ENCODE peak calls at places on chromosomes 4 and X, in ten cellular contexts. L is HepG2, U is WTC11, X is GM12878, Z is A549, O is K562, Y is HCT116, J is SK-N-SH, P is endothelial cell of umbilical vein, W is H1. A is an unnamed sample.

GRCh38 chr4:39464886-39465501 is 6.1 kb downstream of the LIAS start:
- DNase-seq in L (no peak), U (no peak), X (no peak), Z (peak), O (peak), Y (peak), J (peak), P (peak), W (no peak), A (peak)

GRCh38 chrX:68462197-68462596 is 28.9 kb upstream of the OPHN1 start:
- DNase-seq in L (no peak), U (no peak), X (no peak), Z (no peak), O (peak), Y (no peak), J (no peak), P (peak), W (no peak), A (no peak)

GRCh38 chr4:148284526-148285193 is 157.6 kb downstream of the NR3C2 start:
- DNase-seq in L (no peak), U (no peak), X (no peak), Z (no peak), O (no peak), Y (no peak), J (peak), P (peak), W (no peak), A (no peak)

GRCh38 chr4:154686838-154687237 is 57.0 kb upstream of the LRAT start:
- DNase-seq in L (no peak), U (no peak), X (no peak), Z (no peak), O (no peak), Y (no peak), J (no peak), P (no peak), W (no peak), A (no peak)

GRCh38 chr4:157096439-157096838 is 20.5 kb downstream of the GLRB start:
- DNase-seq in L (no peak), U (no peak), X (no peak), Z (no peak), O (no peak), Y (no peak), J (no peak), P (peak), W (no peak), A (no peak)

GRCh38 chr4:93748943-93749342 is 79.6 kb upstream of the ATOH1 start:
- DNase-seq in L (no peak), U (no peak), X (peak), Z (no peak), O (no peak), Y (no peak), J (no peak), P (no peak), W (no peak), A (no peak)

GRCh38 chr4:139214039-139214534 is 37.1 kb upstream of the ELF2 start:
- DNase-seq in L (peak), U (peak), X (peak), Z (no peak), O (peak), Y (no peak), J (no peak), P (no peak), W (no peak), A (peak)

GRCh38 chrX:114097411-114097810 is 486.5 kb upstream of the HTR2C start:
- DNase-seq in L (no peak), U (no peak), X (no peak), Z (no peak), O (no peak), Y (no peak), J (no peak), P (no peak), W (no peak), A (no peak)

GRCh38 chrX:37350034-37350365 is 836 bp downstream of the PRRG1 start:
- DNase-seq in L (peak), U (no peak), X (no peak), Z (peak), O (no peak), Y (no peak), J (peak), P (peak), W (no peak), A (no peak)

GRCh38 chrX:139642241-139642927 is 65.6 kb downstream of the MCF2 start:
- DNase-seq in L (no peak), U (no peak), X (no peak), Z (no peak), O (no peak), Y (no peak), J (no peak), P (no peak), W (peak), A (no peak)

GRCh38 chr4:106981431-106981830 is 54.7 kb downstream of the DKK2 start:
- DNase-seq in L (no peak), U (no peak), X (no peak), Z (no peak), O (no peak), Y (no peak), J (no peak), P (no peak), W (no peak), A (no peak)

GRCh38 chr4:82797591-82798081 is 960 bp downstream of the SCD5 start:
- DNase-seq in L (no peak), U (peak), X (no peak), Z (peak), O (no peak), Y (no peak), J (peak), P (peak), W (peak), A (peak)

GRCh38 chrX:80572636-80573035 is 152.4 kb downstream of the TENT5D start:
- DNase-seq in L (no peak), U (no peak), X (no peak), Z (no peak), O (no peak), Y (no peak), J (no peak), P (no peak), W (no peak), A (no peak)

GRCh38 chrX:11423362-11423818 is 130.2 kb downstream of the AMELX start:
- DNase-seq in L (no peak), U (no peak), X (peak), Z (peak), O (peak), Y (no peak), J (no peak), P (peak), W (no peak), A (peak)

GRCh38 chr4:81039351-81040174 is 9.1 kb downstream of the BMP3 start:
- DNase-seq in L (no peak), U (no peak), X (no peak), Z (no peak), O (no peak), Y (no peak), J (no peak), P (no peak), W (no peak), A (peak)

GRCh38 chrX:17559728-17560379 is 177.4 kb upstream of the SCML1 start:
- DNase-seq in L (no peak), U (no peak), X (no peak), Z (peak), O (no peak), Y (peak), J (no peak), P (peak), W (no peak), A (no peak)

GRCh38 chr4:56630876-56631666 is 50.0 kb downstream of the HOPX start:
- DNase-seq in L (no peak), U (no peak), X (no peak), Z (no peak), O (no peak), Y (no peak), J (no peak), P (no peak), W (no peak), A (no peak)

GRCh38 chr4:96952610-96953009 is 1112.7 kb downstream of the PDHA2 start:
- DNase-seq in L (no peak), U (no peak), X (no peak), Z (no peak), O (no peak), Y (no peak), J (no peak), P (no peak), W (no peak), A (no peak)

GRCh38 chrX:19334945-19335626 is 8.6 kb upstream of the PDHA1 start:
- DNase-seq in L (peak), U (peak), X (peak), Z (peak), O (peak), Y (peak), J (no peak), P (peak), W (no peak), A (peak)

GRCh38 chr4:151029537-151029936 is 14.5 kb upstream of the LRBA start:
- DNase-seq in L (no peak), U (no peak), X (no peak), Z (no peak), O (peak), Y (no peak), J (no peak), P (no peak), W (no peak), A (no peak)

GRCh38 chr4:148287111-148287510 is 155.1 kb downstream of the NR3C2 start:
- DNase-seq in L (no peak), U (no peak), X (no peak), Z (no peak), O (no peak), Y (no peak), J (peak), P (no peak), W (no peak), A (no peak)

GRCh38 chrX:16882188-16882587 is 12.0 kb upstream of the RBBP7 start:
- DNase-seq in L (no peak), U (no peak), X (no peak), Z (peak), O (peak), Y (no peak), J (peak), P (peak), W (no peak), A (peak)

GRCh38 chr4:94856030-94856429 is 98.3 kb downstream of the BMPR1B start:
- DNase-seq in L (no peak), U (no peak), X (no peak), Z (no peak), O (no peak), Y (no peak), J (peak), P (no peak), W (no peak), A (no peak)

GRCh38 chrX:71666240-71667223 is 814 bp upstream of the LOC101059915 start:
- DNase-seq in L (no peak), U (no peak), X (no peak), Z (peak), O (peak), Y (no peak), J (no peak), P (no peak), W (no peak), A (no peak)

GRCh38 chrX:104281564-104281963 is 26.8 kb upstream of the ESX1 start:
- DNase-seq in L (no peak), U (no peak), X (no peak), Z (no peak), O (no peak), Y (no peak), J (no peak), P (no peak), W (no peak), A (no peak)

GRCh38 chr4:77922158-77923094 is 59.8 kb downstream of the MRPL1 start:
- DNase-seq in L (peak), U (no peak), X (no peak), Z (no peak), O (no peak), Y (no peak), J (no peak), P (peak), W (no peak), A (no peak)

DNA sequence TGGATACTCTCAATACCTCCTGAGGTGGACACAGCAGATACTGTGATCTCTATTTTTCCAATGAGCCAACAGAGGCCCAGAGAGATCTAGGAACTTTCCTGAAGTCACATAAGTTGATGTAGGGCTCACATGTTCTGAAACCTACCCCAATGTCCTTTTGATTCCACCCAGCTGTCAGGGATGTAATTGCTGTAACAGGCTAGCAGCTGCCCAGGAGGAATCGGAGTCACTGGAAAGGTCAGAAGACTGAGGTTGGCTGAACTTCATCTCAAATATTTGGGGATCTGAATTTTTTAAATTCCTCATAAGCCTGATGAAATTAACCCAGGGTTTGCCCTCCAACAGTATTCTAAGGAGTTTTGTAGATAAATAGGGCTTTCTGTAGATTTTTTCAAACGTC is 52.5 kb upstream of the PROM1 start:
- DNase-seq in L (no peak), U (no peak), X (no peak), Z (no peak), O (no peak), Y (no peak), J (no peak), P (no peak), W (no peak), A (no peak)
- TF ChIP-seq MAX in L (no peak), U (no peak), X (no peak), Z (no peak), O (no peak), Y (no peak), J (no peak), P (no peak), W (no peak), A (no peak)

DNA sequence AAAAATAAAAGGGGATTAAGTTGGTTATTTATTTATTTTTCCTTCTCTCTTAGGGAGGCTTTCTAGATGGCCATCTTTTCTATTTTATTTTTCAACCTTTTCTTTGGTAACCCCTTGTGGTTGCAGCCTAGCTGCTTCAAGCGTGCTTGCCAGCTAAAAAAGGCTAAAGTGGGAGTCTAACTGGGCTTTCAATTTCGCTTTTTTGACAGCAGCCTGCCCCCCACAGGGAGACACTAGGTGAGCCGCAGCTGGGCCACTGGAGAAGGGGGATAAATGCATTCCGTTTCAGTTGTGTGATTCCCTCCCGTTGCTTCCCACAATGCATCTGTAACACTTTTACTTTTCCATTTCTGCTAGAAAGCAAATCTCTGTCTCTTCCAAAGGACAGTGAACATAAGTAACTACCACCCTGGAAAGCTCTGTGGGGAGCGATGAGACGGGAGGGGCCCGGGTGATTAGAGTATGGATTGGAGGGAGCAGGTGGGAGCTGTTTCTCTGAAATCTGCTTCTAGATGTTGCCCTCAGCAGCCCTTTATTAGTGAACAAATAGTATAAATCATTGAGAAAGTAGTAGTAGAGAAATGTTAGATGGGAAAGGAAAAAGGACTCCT is 86.2 kb upstream of the RAPGEF2 start:
- DNase-seq in L (peak), U (peak), X (peak), Z (no peak), O (peak), Y (no peak), J (peak), P (no peak), W (peak), A (no peak)
- TF ChIP-seq CTCF in L (peak), U (no peak), X (peak), Z (no peak), O (peak), Y (peak), J (no peak), P (no peak), W (no peak), A (no peak)

DNA sequence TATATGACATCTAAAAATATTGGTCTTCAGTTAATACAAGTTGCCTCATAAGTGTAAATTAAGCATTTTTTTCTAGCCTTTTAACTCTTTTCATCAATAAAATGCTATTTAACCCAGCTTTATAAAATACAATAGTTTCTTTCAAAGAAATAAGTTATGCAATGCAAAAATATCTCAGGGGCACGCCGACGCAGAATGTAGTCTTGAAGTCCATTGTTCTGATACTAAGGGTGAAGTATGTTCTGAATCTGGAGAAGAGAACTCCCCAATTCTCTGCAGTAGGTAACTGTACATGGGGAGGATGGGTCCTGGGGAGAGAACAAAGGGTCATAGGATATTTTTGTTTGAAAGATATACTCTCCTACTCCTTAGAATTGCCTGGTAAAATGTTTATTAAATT is 256.6 kb upstream of the NDST4 start:
- DNase-seq in L (no peak), U (no peak), X (no peak), Z (no peak), O (no peak), Y (no peak), J (no peak), P (no peak), W (no peak), A (no peak)
- TF ChIP-seq MAX in L (no peak), U (no peak), X (no peak), Z (no peak), O (no peak), Y (no peak), J (no peak), P (no peak), W (no peak), A (no peak)

GRCh38 chrX:9829308-9830267 is 43.4 kb downstream of the SHROOM2 start:
- DNase-seq in L (no peak), U (no peak), X (peak), Z (peak), O (no peak), Y (peak), J (no peak), P (no peak), W (no peak), A (no peak)
- TF ChIP-seq CTCF in L (no peak), U (no peak), X (no peak), Z (no peak), O (no peak), Y (peak), J (no peak), P (no peak), W (no peak), A (no peak)

DNA sequence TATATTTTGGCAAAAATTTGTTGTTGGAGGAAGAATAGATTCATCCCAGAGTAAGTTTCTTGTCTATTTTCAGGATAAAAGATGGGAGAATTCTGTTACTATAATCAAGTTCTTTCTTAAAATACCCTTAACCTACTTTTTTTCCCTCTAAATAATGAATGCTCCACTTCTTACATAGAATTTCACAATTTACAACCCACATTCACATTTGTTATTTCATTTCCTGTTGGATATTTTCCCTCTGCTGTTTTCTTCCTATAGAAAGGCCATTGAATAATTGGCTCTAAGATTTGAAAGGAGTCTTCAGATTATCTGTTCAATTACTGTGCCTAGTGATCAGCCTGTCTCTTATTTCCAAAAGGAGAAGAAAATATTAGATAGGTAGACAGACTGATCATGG is 79.6 kb downstream of the CPE start:
- DNase-seq in L (no peak), U (no peak), X (no peak), Z (no peak), O (no peak), Y (no peak), J (no peak), P (no peak), W (no peak), A (no peak)
- TF ChIP-seq MAX in L (no peak), U (no peak), X (no peak), Z (no peak), O (no peak), Y (no peak), J (no peak), P (no peak), W (no peak), A (no peak)

GRCh38 chrX:151722241-151722846 is 6.5 kb downstream of the FATE1 start:
- DNase-seq in L (peak), U (peak), X (no peak), Z (peak), O (peak), Y (peak), J (peak), P (no peak), W (peak), A (peak)
- TF ChIP-seq CTCF in L (peak), U (no peak), X (peak), Z (peak), O (peak), Y (peak), J (peak), P (peak), W (peak), A (peak)

A was measured in NB4.